ENCODE peak calls at places on chromosome 1, in eight cellular contexts. I, C, Q, V, F, N, J and H are unnamed samples.

GRCh38 chr1:44801491-44802305 is 1.5 kb downstream of the PLK3 start:
- DNase-seq in I (no peak), J (peak; percentile 61), N (no peak), V (peak; percentile 26), F (peak; percentile 65), Q (peak; percentile 34), C (no peak), H (no peak)

GRCh38 chr1:234659538-234659937 is 49.6 kb upstream of the IRF2BP2 start:
- DNase-seq in I (peak; percentile 69), V (no peak), C (no peak), J (no peak), N (no peak), F (peak; percentile 91), Q (no peak), H (no peak)

GRCh38 chr1:172429324-172430127 is 9.0 kb downstream of the C1orf105 start:
- DNase-seq in F (peak; percentile 85), N (peak; percentile 29), V (peak; percentile 11), Q (no peak), J (peak; percentile 46), I (peak; percentile 63), C (peak; percentile 81), H (peak; percentile 78)

GRCh38 chr1:32219022-32219421 is 3.1 kb downstream of the TMEM234 start:
- DNase-seq in F (no peak), Q (no peak), V (no peak), N (no peak), C (no peak), J (no peak), I (no peak), H (no peak)

GRCh38 chr1:223153177-223154119 is 10.4 kb upstream of the TLR5 start:
- DNase-seq in J (no peak), I (no peak), C (no peak), N (no peak), Q (no peak), V (no peak), F (peak; percentile 66), H (no peak)

GRCh38 chr1:1212780-1213152 is 1.2 kb downstream of the TNFRSF4 start:
- DNase-seq in J (no peak), N (no peak), F (peak; percentile 29), C (no peak), Q (peak; percentile 58), V (peak; percentile 44), I (no peak), H (no peak)

GRCh38 chr1:224554620-224555259 is 61.4 kb upstream of the CNIH3 start:
- DNase-seq in V (no peak), J (no peak), Q (no peak), I (no peak), N (no peak), C (no peak), F (no peak), H (peak; percentile 26)

GRCh38 chr1:200977071-200977754 is 46.3 kb downstream of the KIF21B start:
- DNase-seq in Q (no peak), C (no peak), N (no peak), J (no peak), F (no peak), I (no peak), V (no peak), H (no peak)

GRCh38 chr1:181251001-181251712 is 162.7 kb downstream of the IER5 start:
- DNase-seq in N (no peak), J (no peak), C (peak; percentile 96), V (no peak), Q (no peak), F (peak; percentile 66), I (peak; percentile 67), H (peak; percentile 2)

GRCh38 chr1:9886063-9886742 is 23.9 kb downstream of the CTNNBIP1 start:
- DNase-seq in N (no peak), F (no peak), V (no peak), J (no peak), Q (no peak), I (no peak), C (no peak), H (no peak)

GRCh38 chr1:198072177-198072576 is 84.6 kb upstream of the NEK7 start:
- DNase-seq in F (peak; percentile 53), N (no peak), C (no peak), Q (no peak), I (no peak), V (no peak), J (no peak), H (no peak)